ENCODE peak calls at places on chromosome 16, in four cellular contexts. One of them, this sample, is unnamed.

GRCh38 chr16:66274335-66275110 is 92.0 kb upstream of the CDH5 start:
- DNase-seq in HepG2: peak
- DNase-seq in GM12878: no peak
- DNase-seq in H1: no peak
- DNase-seq in this sample: no peak

GRCh38 chr16:25026621-25027020 is 11.5 kb upstream of the ARHGAP17 start:
- DNase-seq in H1: no peak
- DNase-seq in GM12878: no peak
- DNase-seq in HepG2: no peak
- DNase-seq in this sample: no peak

GRCh38 chr16:31695667-31696066 is 168.0 kb downstream of the AHSP start:
- DNase-seq in H1: no peak
- DNase-seq in GM12878: no peak
- DNase-seq in HepG2: no peak
- DNase-seq in this sample: no peak

GRCh38 chr16:57270221-57271062 is 14.0 kb downstream of the PLLP start:
- DNase-seq in GM12878: no peak
- DNase-seq in H1: no peak
- DNase-seq in HepG2: no peak
- DNase-seq in this sample: no peak

GRCh38 chr16:84673561-84673960 is 25.2 kb downstream of the KLHL36 start:
- DNase-seq in H1: no peak
- DNase-seq in GM12878: no peak
- DNase-seq in HepG2: no peak
- DNase-seq in this sample: no peak

GRCh38 chr16:2156025-2156848 is 655 bp downstream of the TRAF7 start:
- DNase-seq in HepG2: peak
- DNase-seq in H1: no peak
- DNase-seq in GM12878: no peak
- DNase-seq in this sample: peak

GRCh38 chr16:67593288-67593687 is 31.0 kb downstream of the CTCF start:
- DNase-seq in HepG2: no peak
- DNase-seq in GM12878: no peak
- DNase-seq in H1: no peak
- DNase-seq in this sample: no peak

GRCh38 chr16:11470676-11471415 is 115.9 kb downstream of the LITAF start:
- DNase-seq in GM12878: no peak
- DNase-seq in H1: no peak
- DNase-seq in HepG2: no peak
- DNase-seq in this sample: no peak

GRCh38 chr16:3173892-3174617 is 13.9 kb upstream of the OR1F1 start:
- DNase-seq in H1: no peak
- DNase-seq in HepG2: peak
- DNase-seq in GM12878: no peak
- DNase-seq in this sample: peak

GRCh38 chr16:30658731-30659506 is 688 bp downstream of the FBRS start:
- DNase-seq in H1: peak
- DNase-seq in GM12878: peak
- DNase-seq in HepG2: peak
- DNase-seq in this sample: peak

GRCh38 chr16:72946474-72947194 is 101.3 kb downstream of the ZFHX3 start:
- DNase-seq in HepG2: no peak
- DNase-seq in GM12878: no peak
- DNase-seq in H1: no peak
- DNase-seq in this sample: no peak

GRCh38 chr16:7742626-7743025 is 410.0 kb downstream of the RBFOX1 start:
- DNase-seq in HepG2: no peak
- DNase-seq in H1: no peak
- DNase-seq in GM12878: no peak
- DNase-seq in this sample: no peak

DNA sequence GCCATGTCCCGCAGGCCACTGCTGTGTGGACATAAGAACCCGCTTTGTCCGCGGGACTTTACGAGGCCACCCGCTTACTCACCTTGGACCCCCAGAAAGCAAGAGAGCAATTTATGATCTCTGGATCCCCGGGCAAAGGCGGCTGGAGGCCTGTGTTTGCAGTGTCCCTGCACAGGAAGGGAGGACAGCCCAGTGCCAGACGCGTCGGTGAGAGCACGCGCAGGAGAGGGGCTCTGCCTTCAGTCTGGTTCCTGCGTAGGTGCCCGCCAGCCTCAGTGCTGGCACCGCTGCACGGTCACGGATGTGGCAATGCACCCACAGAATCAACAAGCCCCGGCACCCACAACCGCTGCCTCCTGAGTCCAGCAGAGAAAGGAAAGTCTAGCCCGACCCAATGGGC is 248.4 kb downstream of the C16orf95 start:
- DNase-seq in H1: no peak
- DNase-seq in HepG2: no peak
- DNase-seq in GM12878: no peak
- DNase-seq in this sample: no peak
- TF ChIP-seq CBX5 in H1: no peak
- TF ChIP-seq CBX5 in HepG2: no peak
- TF ChIP-seq CBX5 in GM12878: no peak
- TF ChIP-seq CBX5 in this sample: no peak

GRCh38 chr16:23400387-23400930 is 52.5 kb downstream of the COG7 start:
- DNase-seq in GM12878: no peak
- DNase-seq in HepG2: no peak
- DNase-seq in H1: no peak
- DNase-seq in this sample: no peak

GRCh38 chr16:23402100-23402499 is 50.9 kb downstream of the COG7 start:
- DNase-seq in GM12878: no peak
- DNase-seq in HepG2: no peak
- DNase-seq in H1: no peak
- DNase-seq in this sample: no peak

GRCh38 chr16:23397464-23397863 is 55.5 kb downstream of the COG7 start:
- DNase-seq in H1: no peak
- DNase-seq in GM12878: no peak
- DNase-seq in HepG2: no peak
- DNase-seq in this sample: no peak

GRCh38 chr16:23401142-23401541 is 51.8 kb downstream of the COG7 start:
- DNase-seq in HepG2: no peak
- DNase-seq in H1: no peak
- DNase-seq in GM12878: no peak
- DNase-seq in this sample: no peak

DNA sequence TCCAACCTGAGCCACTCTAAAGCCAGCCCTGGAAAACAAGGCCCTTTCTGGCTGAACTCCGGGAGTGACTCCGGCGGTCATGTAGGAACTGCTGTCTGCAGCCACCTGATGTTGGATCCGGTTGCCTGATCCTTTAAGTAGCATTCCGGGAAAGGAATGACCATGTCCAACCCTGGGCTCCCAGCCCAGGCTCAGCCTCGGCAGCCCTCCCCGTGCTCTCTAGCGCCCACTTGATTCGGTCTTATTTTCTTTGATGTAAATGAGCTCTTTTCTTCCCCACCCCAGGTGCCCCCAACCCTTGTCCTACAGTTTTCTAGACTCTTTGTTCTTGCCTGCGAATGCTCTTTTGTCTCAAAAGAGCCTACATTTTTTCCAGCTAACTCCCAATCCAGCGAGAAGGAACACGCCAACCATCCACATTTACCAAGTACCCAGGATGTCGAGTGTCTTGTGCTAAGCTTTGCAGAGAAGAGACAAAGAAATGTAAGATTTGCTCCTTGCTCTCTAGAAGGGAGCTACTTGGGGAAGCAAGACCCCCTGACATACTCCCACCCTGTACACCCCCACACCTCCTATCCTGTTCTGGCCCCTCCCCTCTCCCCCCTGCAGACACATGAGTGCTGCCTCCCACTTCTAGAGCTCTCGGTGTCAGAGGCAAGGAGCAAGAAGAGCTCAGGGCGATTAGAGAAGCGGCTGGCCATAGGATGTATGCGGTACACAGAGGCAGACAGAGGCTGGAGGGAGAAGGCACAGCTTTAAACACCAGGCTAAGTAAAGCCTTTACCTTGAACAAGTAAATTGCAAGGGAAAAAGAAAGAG is 53.8 kb downstream of the COG7 start:
- DNase-seq in H1: peak
- DNase-seq in HepG2: no peak
- DNase-seq in GM12878: no peak
- DNase-seq in this sample: no peak
- TF ChIP-seq CBX5 in H1: no peak
- TF ChIP-seq CBX5 in HepG2: no peak
- TF ChIP-seq CBX5 in GM12878: no peak
- TF ChIP-seq CBX5 in this sample: no peak

GRCh38 chr16:55279598-55279997 is 44.4 kb upstream of the IRX6 start:
- DNase-seq in H1: no peak
- DNase-seq in GM12878: no peak
- DNase-seq in HepG2: no peak
- DNase-seq in this sample: no peak

GRCh38 chr16:55280622-55281021 is 43.4 kb upstream of the IRX6 start:
- DNase-seq in GM12878: no peak
- DNase-seq in HepG2: no peak
- DNase-seq in H1: no peak
- DNase-seq in this sample: no peak

GRCh38 chr16:55284718-55285099 is 39.3 kb upstream of the IRX6 start:
- DNase-seq in H1: no peak
- DNase-seq in GM12878: no peak
- DNase-seq in HepG2: no peak
- DNase-seq in this sample: no peak

GRCh38 chr16:55283776-55284717 is 40.0 kb upstream of the IRX6 start:
- DNase-seq in H1: no peak
- DNase-seq in GM12878: no peak
- DNase-seq in HepG2: no peak
- DNase-seq in this sample: no peak

DNA sequence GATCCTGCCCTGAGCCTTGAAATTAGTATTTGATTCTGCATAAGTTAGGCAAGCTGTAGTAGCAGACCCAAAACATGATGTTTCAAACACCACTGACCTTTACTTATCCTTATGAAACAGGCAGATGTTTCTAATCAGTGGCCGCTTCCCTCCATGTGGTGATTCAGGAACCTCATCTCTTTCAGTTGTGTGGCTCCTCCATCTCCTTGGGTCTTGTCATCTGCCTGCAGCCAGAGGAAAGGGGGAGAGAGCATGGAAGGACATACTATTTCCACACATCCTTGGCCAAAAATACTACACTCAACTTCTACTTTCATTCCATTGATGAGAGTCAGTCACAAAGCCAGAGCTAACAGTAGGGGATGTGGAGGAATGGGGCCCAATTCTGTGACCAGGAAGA is 41.6 kb upstream of the IRX6 start:
- DNase-seq in H1: no peak
- DNase-seq in GM12878: no peak
- DNase-seq in HepG2: no peak
- DNase-seq in this sample: no peak
- TF ChIP-seq CBX5 in H1: no peak
- TF ChIP-seq CBX5 in GM12878: no peak
- TF ChIP-seq CBX5 in HepG2: no peak
- TF ChIP-seq CBX5 in this sample: no peak

DNA sequence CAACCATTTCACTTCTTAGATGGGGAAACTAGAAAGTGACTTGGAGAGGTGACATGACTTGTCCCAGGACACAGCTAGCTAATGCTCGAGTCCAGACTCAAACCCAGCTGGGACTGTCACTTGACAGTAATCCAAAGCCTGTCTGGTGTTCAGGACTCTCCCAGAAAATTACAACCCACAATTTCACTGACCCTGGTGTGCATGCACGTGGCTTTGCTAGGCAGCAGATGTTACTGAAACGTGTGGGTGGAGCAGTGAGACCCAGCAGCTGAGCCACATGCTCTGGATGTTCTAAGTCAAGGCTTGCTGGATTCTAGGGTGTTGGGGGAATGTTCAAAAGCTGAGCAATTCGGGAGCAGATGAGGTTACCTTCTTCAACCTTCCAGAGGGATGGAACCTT is 364.6 kb downstream of the GRIN2A start:
- DNase-seq in GM12878: no peak
- DNase-seq in HepG2: no peak
- DNase-seq in H1: no peak
- DNase-seq in this sample: no peak
- TF ChIP-seq CBX5 in GM12878: no peak
- TF ChIP-seq CBX5 in HepG2: no peak
- TF ChIP-seq CBX5 in H1: no peak
- TF ChIP-seq CBX5 in this sample: no peak

This sample was measured in K562.